ENCODE peak calls at places on chromosomes 5 and 9, in five cellular contexts. M is neural progenitor cell, I is GM23248, U is keratinocyte, V is HCT116. N is an unnamed sample.

GRCh38 chr9:97411789-97412627 is at the start of gene TDRD7:
- DNase-seq in M (peak; percentile 86), V (peak; percentile 61), I (peak; percentile 94), U (no peak), N (no peak)

GRCh38 chr5:94243612-94244011 is 374.8 kb downstream of the KIAA0825 start:
- DNase-seq in V (no peak), U (peak; percentile 23), M (no peak), I (peak; percentile 70), N (no peak)

GRCh38 chr5:94361832-94362754 is 256.3 kb downstream of the KIAA0825 start:
- DNase-seq in U (peak; percentile 38), I (no peak), M (no peak), V (no peak), N (no peak)

GRCh38 chr9:124757589-124757988 is 13.5 kb downstream of the NR6A1 start:
- DNase-seq in I (no peak), V (no peak), U (no peak), M (no peak), N (no peak)

GRCh38 chr5:147855774-147856069 is 22.8 kb upstream of the SCGB3A2 start:
- DNase-seq in M (no peak), I (peak; percentile 18), V (no peak), U (no peak), N (no peak)

GRCh38 chr9:113675475-113675941 is 200.6 kb upstream of the ZNF618 start:
- DNase-seq in U (peak; percentile 71), I (peak; percentile 99), M (no peak), V (no peak), N (no peak)

GRCh38 chr9:121439711-121440110 is 59.9 kb downstream of the GGTA1 start:
- DNase-seq in M (no peak), U (no peak), V (no peak), I (no peak), N (no peak)

GRCh38 chr9:121863931-121864330 is 212.5 kb downstream of the DAB2IP start:
- DNase-seq in I (peak; percentile 57), U (no peak), V (no peak), M (no peak), N (no peak)

GRCh38 chr5:175821790-175822211 is 49.6 kb upstream of the CPLX2 start:
- DNase-seq in U (no peak), M (no peak), I (peak; percentile 25), V (peak; percentile 89), N (no peak)

GRCh38 chr9:128187361-128187760 is 4.0 kb downstream of the CIZ1 start:
- DNase-seq in U (no peak), M (no peak), I (no peak), V (no peak), N (no peak)

GRCh38 chr5:136364307-136364706 is 1.0 kb downstream of the TRPC7 start:
- DNase-seq in M (peak; percentile 18), U (no peak), V (no peak), I (peak; percentile 17), N (no peak)

GRCh38 chr5:72166070-72166979 is 59.0 kb downstream of the MAP1B start:
- DNase-seq in M (peak; percentile 80), I (peak; percentile 72), V (no peak), U (peak; percentile 80), N (peak; percentile 100)

GRCh38 chr9:5375091-5375490 is 35.4 kb upstream of the RLN1 start:
- DNase-seq in U (no peak), I (no peak), V (no peak), M (no peak), N (no peak)

GRCh38 chr5:115455241-115455640 is 89.3 kb downstream of the FEM1C start:
- DNase-seq in V (no peak), M (no peak), U (no peak), I (peak; percentile 77), N (no peak)

GRCh38 chr5:124235576-124235975 is 510.9 kb downstream of the ZNF608 start:
- DNase-seq in I (no peak), U (no peak), V (no peak), M (no peak), N (no peak)

GRCh38 chr9:14062449-14063187 is 251.3 kb downstream of the NFIB start:
- DNase-seq in M (no peak), V (no peak), U (peak; percentile 63), I (peak; percentile 73), N (no peak)

GRCh38 chr9:125541840-125542243 is 165.2 kb downstream of the MAPKAP1 start:
- DNase-seq in U (no peak), M (no peak), I (no peak), V (no peak), N (no peak)

GRCh38 chr5:43034591-43034968 is 5.5 kb downstream of the ANXA2R start:
- DNase-seq in I (no peak), V (no peak), U (no peak), M (peak; percentile 20), N (no peak)

GRCh38 chr5:23332650-23333251 is 174.7 kb upstream of the PRDM9 start:
- DNase-seq in M (peak; percentile 48), I (peak; percentile 20), V (no peak), U (no peak), N (no peak)

GRCh38 chr9:22342489-22343217 is 104.0 kb upstream of the DMRTA1 start:
- DNase-seq in U (no peak), I (peak; percentile 22), V (no peak), M (peak; percentile 2), N (no peak)

GRCh38 chr5:137737349-137738256 is 1.7 kb upstream of the KLHL3 start:
- DNase-seq in V (no peak), I (peak; percentile 54), U (no peak), M (no peak), N (no peak)

GRCh38 chr9:71911908-71912325 is 478 bp downstream of the C9orf85 start:
- DNase-seq in V (no peak), U (no peak), M (no peak), I (peak; percentile 75), N (no peak)

GRCh38 chr5:179797741-179798140 is 4.0 kb downstream of the LTC4S start:
- DNase-seq in M (no peak), I (no peak), V (no peak), U (no peak), N (no peak)

GRCh38 chr5:179795049-179795862 is 1.5 kb downstream of the LTC4S start:
- DNase-seq in I (peak; percentile 18), V (no peak), M (peak; percentile 54), U (no peak), N (no peak)

GRCh38 chr5:179796877-179797608 is 3.3 kb downstream of the LTC4S start:
- DNase-seq in M (no peak), V (no peak), I (no peak), U (no peak), N (no peak)

GRCh38 chr5:179794575-179794974 is 789 bp downstream of the LTC4S start:
- DNase-seq in V (no peak), I (no peak), M (no peak), U (no peak), N (no peak)

DNA sequence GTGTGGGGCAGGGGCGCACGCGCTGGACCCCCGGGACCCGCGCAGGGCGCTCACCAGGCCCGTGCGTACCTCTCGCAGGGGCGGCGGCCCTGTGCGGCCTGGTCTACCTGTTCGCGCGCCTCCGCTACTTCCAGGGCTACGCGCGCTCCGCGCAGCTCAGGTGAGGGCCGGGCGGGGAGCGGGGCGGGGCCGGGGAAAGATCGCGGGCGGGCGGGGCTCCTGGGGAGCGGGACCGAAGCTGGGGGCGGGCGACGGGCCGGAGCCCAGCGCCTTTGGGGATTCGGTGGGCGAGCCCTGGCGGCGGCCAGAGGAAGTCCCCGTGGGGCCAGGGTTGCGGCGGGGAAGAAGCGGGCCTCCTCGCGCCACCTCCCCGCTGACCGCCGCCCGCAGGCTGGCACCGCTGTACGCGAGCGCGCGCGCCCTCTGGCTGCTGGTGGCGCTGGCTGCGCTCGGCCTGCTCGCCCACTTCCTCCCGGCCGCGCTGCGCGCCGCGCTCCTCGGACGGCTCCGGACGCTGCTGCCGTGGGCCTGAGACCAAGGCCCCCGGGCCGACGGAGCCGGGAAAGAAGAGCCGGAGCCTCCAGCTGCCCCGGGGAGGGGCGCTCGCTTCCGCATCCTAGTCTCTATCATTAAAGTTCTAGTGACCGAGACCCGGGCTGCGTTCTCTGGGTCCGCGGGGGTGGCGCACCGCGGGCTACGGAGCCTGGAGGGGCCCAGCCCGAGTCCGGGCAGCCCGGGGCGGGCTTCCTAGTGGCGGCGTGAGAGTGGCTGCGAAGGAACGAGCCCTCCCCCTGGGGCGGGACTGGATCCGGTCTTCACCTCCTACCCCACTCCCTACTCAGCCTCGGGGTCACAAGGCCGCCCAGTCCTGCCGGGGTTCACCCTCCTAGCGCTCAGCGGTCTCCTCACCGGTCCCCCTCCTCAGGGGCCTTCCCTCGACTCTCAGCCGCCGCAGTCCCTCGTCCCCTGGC is 2.4 kb downstream of the LTC4S start:
- DNase-seq in M (peak; percentile 91), V (no peak), U (no peak), I (peak; percentile 94), N (no peak)
- H3K27ac ChIP-seq in M (no peak overlapping the region), V (peak overlapping the region; percentile 99), U (peak overlapping the region; percentile 47), I (peak overlapping the region; percentile 41), N (no peak overlapping the region)

GRCh38 chr5:135031813-135032612 is 2.0 kb downstream of the PITX1 start:
- DNase-seq in U (no peak), M (peak; percentile 51), V (no peak), I (no peak), N (no peak)
- TF ChIP-seq EZH2 in U (no peak), M (peak; percentile 33), V (no peak), I (peak; percentile 12), N (no peak)

GRCh38 chr9:20481437-20481836 is 140.9 kb downstream of the MLLT3 start:
- DNase-seq in I (no peak), V (no peak), U (no peak), M (no peak), N (no peak)

GRCh38 chr9:20477940-20478620 is 144.2 kb downstream of the MLLT3 start:
- DNase-seq in U (peak; percentile 15), I (peak; percentile 55), V (no peak), M (peak; percentile 14), N (no peak)

GRCh38 chr9:20479419-20480155 is 142.7 kb downstream of the MLLT3 start:
- DNase-seq in I (peak; percentile 17), U (no peak), M (no peak), V (no peak), N (no peak)

GRCh38 chr9:20476912-20477311 is 145.4 kb downstream of the MLLT3 start:
- DNase-seq in I (no peak), U (no peak), M (peak; percentile 50), V (no peak), N (no peak)

DNA sequence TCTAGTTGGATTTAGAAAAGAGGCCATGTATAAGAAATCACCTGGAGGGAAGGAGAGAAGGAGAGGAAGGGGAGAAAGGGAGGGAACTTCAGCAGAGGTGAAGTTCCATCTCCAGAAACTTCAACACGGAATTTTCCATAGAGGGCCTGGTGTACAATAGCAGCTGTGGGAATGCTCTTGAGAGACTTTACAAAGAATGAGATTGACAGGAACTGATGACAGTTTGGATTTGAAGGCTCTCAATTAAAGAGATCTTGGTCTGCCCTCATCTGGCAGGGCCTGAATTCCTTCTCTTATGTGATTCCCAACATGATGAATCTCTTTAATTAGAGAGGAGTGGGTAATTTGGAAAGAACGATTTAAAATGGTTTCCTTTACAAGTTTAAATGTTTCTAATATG is 143.5 kb downstream of the MLLT3 start:
- DNase-seq in I (no peak), V (no peak), M (peak; percentile 7), U (no peak), N (no peak)
- H3K9ac ChIP-seq in I (no peak overlapping the region), V (no peak overlapping the region), M (no peak overlapping the region), U (no peak overlapping the region), N (no peak overlapping the region)

DNA sequence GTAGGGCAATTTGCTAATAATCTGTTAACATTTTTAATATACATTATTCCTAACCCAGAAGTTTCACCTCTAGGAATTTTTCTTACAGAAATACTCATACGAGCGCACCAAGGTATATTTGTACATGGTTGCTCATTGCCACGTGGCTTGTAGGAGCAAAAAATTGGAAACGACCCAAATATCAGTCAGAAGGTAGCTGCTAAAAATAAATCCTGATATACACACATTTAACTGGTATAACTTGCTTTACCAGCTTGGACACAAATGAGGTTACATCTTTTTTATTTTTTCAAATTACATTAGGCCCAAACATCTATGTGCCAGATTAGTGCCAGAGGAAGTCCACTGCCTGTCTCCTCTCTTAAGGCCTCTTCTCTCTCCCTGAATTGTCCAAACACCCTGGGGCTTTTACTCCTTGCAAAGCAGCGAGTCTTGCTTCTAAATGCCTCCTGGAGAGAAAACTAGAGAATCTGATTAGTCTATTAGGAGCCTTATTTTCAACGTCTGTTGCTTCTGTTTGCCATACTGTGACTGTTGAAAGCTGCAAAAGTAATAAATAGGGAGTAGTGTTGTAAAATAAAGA is 92.0 kb upstream of the SSBP2 start:
- DNase-seq in U (no peak), I (no peak), M (peak; percentile 29), V (no peak), N (no peak)
- H3K27ac ChIP-seq in U (no peak overlapping the region), I (no peak overlapping the region), M (peak overlapping the region; percentile 11), V (no peak overlapping the region), N (peak overlapping the region; percentile 11)